ENCODE peak calls at places on chromosomes 16 and 17, in nine cellular contexts. F is MV-4-11; Y is EL; I is B cell; L is activated CD8-positive, alpha-beta memory T cell treated with anti-CD3 and anti-CD28 coated beads, Interleukin-2, amount 50 U/mL, for 48 hours; C is activated naive CD8-positive, alpha-beta T cell treated with anti-CD3 and anti-CD28 coated beads for 36 hours; Z is activated T-cell treated with anti-CD3 and anti-CD28 coated beads for 1 hour; J is HS-5; Q is naive thymus-derived CD8-positive, alpha-beta T cell. E is an unnamed sample.

GRCh38 chr17:72556944-72557826 is 436.4 kb downstream of the SOX9 start:
- DNase-seq in I (peak; percentile 60), L (peak; percentile 83), Z (peak; percentile 39), J (no peak), Y (peak; percentile 62), C (peak; percentile 51), F (peak; percentile 33), Q (peak; percentile 46), E (peak; percentile 77)

GRCh38 chr16:51971184-51971583 is 575.8 kb downstream of the TOX3 start:
- DNase-seq in Z (no peak), Q (no peak), Y (peak; percentile 6), J (no peak), C (no peak), L (no peak), I (no peak), F (no peak), E (no peak)

GRCh38 chr17:7716299-7716886 is 1.2 kb upstream of the DNAH2 start:
- DNase-seq in Y (no peak), I (no peak), J (no peak), L (no peak), F (no peak), Q (no peak), C (no peak), Z (no peak), E (no peak)

GRCh38 chr16:10920726-10921427 is 21.4 kb downstream of the DEXI start:
- DNase-seq in Q (no peak), Y (no peak), I (no peak), F (no peak), J (no peak), L (no peak), C (no peak), Z (no peak), E (no peak)

GRCh38 chr16:23836404-23837291 is 865 bp downstream of the PRKCB start:
- DNase-seq in Z (peak; percentile 37), J (no peak), Q (peak; percentile 60), L (peak; percentile 80), I (peak; percentile 72), Y (no peak), C (peak; percentile 69), F (peak; percentile 20), E (peak; percentile 29)

GRCh38 chr17:50908860-50909764 is 43.0 kb upstream of the TOB1 start:
- DNase-seq in Z (peak; percentile 30), L (no peak), Q (peak; percentile 82), Y (no peak), C (peak; percentile 57), F (peak; percentile 22), I (no peak), J (no peak), E (no peak)

GRCh38 chr17:59165933-59166342 is 10.4 kb downstream of the PRR11 start:
- DNase-seq in L (no peak), J (no peak), F (peak; percentile 53), C (no peak), Z (peak; percentile 16), I (peak; percentile 33), Q (no peak), Y (peak; percentile 68), E (no peak)

GRCh38 chr16:47612711-47613110 is 151.6 kb downstream of the PHKB start:
- DNase-seq in L (no peak), I (no peak), C (no peak), Q (no peak), F (no peak), J (peak; percentile 3), Z (no peak), Y (no peak), E (no peak)

GRCh38 chr16:85324506-85324905 is 212.2 kb upstream of the CIBAR2 start:
- DNase-seq in F (no peak), I (no peak), Y (no peak), C (no peak), Q (no peak), L (no peak), J (no peak), Z (no peak), E (no peak)

GRCh38 chr17:36859003-36859300 is 78.3 kb upstream of the LHX1 start:
- DNase-seq in L (no peak), Y (no peak), F (no peak), J (no peak), C (no peak), Z (no peak), I (no peak), Q (no peak), E (no peak)

GRCh38 chr16:66107661-66108060 is 258.8 kb upstream of the CDH5 start:
- DNase-seq in Q (no peak), Z (no peak), L (no peak), I (no peak), F (no peak), J (no peak), C (no peak), Y (peak; percentile 73), E (no peak)

GRCh38 chr16:67563708-67564468 is 1.6 kb downstream of the CTCF start:
- DNase-seq in L (no peak), F (peak; percentile 74), Q (no peak), C (no peak), Z (no peak), I (no peak), Y (peak; percentile 64), J (no peak), E (peak; percentile 62)

GRCh38 chr17:57852955-57853328 is 3.1 kb upstream of the MRPS23 start:
- DNase-seq in I (no peak), F (no peak), Z (no peak), L (no peak), Q (no peak), Y (no peak), J (no peak), C (no peak), E (no peak)

GRCh38 chr17:57035971-57036481 is 49.0 kb upstream of the AKAP1 start:
- DNase-seq in L (no peak), J (no peak), Z (no peak), F (no peak), Q (no peak), C (no peak), I (no peak), Y (no peak), E (peak; percentile 90)

GRCh38 chr17:72439893-72440502 is 319.2 kb downstream of the SOX9 start:
- DNase-seq in J (no peak), C (no peak), Z (no peak), Q (no peak), L (no peak), F (no peak), I (no peak), Y (no peak), E (no peak)

GRCh38 chr17:55735784-55736405 is 13.2 kb upstream of the TMEM100 start:
- DNase-seq in Q (no peak), J (peak; percentile 11), F (peak; percentile 56), L (no peak), Y (peak; percentile 57), I (peak; percentile 13), Z (peak; percentile 15), C (no peak), E (peak; percentile 58)

GRCh38 chr17:80807882-80808281 is 183.8 kb upstream of the CHMP6 start:
- DNase-seq in Q (no peak), F (no peak), L (peak; percentile 2), C (no peak), J (no peak), Z (no peak), Y (no peak), I (no peak), E (no peak)

GRCh38 chr17:71229036-71229435 is 891.8 kb upstream of the SOX9 start:
- DNase-seq in J (no peak), I (no peak), F (no peak), Y (no peak), Z (no peak), L (no peak), Q (no peak), C (no peak), E (no peak)

E was measured in colonic mucosa.